ENCODE peak calls at places on chromosomes 12 and 14, in four cellular contexts. A is ovary, D is body of pancreas, T is upper lobe of left lung. W is an unnamed sample.

GRCh38 chr12:56001446-56002100 is 4.5 kb downstream of the SUOX start:
- DNase-seq in A (no peak), D (no peak), T (no peak), W (no peak)

GRCh38 chr12:46858368-46858767 is 32.6 kb upstream of the SLC38A4 start:
- DNase-seq in A (no peak), D (no peak), T (no peak), W (no peak)

GRCh38 chr12:31215521-31216232 is 110.3 kb downstream of the SINHCAF start:
- DNase-seq in A (no peak), D (peak; percentile 72), T (no peak), W (no peak)

GRCh38 chr12:64826234-64826633 is 1.8 kb downstream of the TBC1D30 start:
- DNase-seq in A (peak; percentile 59), D (peak; percentile 53), T (no peak), W (peak; percentile 66)

GRCh38 chr12:124295431-124296058 is 652 bp downstream of the RFLNA start:
- DNase-seq in A (peak; percentile 37), D (no peak), T (no peak), W (no peak)

GRCh38 chr14:75915063-75915462 is 66.7 kb downstream of the TGFB3 start:
- DNase-seq in A (no peak), D (no peak), T (no peak), W (no peak)

GRCh38 chr12:99706736-99707473 is 59.4 kb downstream of the GARIN6 start:
- DNase-seq in A (no peak), D (no peak), T (no peak), W (no peak)

GRCh38 chr12:132163911-132164288 is 19.6 kb downstream of the NOC4L start:
- DNase-seq in A (no peak), D (no peak), T (no peak), W (no peak)

GRCh38 chr14:63383776-63384367 is 65.1 kb upstream of the GPHB5 start:
- DNase-seq in A (no peak), D (no peak), T (no peak), W (peak; percentile 17)

GRCh38 chr12:48927261-48927660 is 2.0 kb upstream of the FKBP11 start:
- DNase-seq in A (no peak), D (no peak), T (no peak), W (no peak)

GRCh38 chr12:48924617-48925217 is 575 bp downstream of the FKBP11 start:
- DNase-seq in A (peak; percentile 52), D (peak; percentile 68), T (peak; percentile 92), W (peak; percentile 40)

GRCh38 chr12:48923117-48923516 is 2.2 kb downstream of the FKBP11 start:
- DNase-seq in A (no peak), D (no peak), T (no peak), W (no peak)

GRCh38 chr12:48929551-48929950 is 4.3 kb upstream of the FKBP11 start:
- DNase-seq in A (no peak), D (no peak), T (no peak), W (no peak)

DNA sequence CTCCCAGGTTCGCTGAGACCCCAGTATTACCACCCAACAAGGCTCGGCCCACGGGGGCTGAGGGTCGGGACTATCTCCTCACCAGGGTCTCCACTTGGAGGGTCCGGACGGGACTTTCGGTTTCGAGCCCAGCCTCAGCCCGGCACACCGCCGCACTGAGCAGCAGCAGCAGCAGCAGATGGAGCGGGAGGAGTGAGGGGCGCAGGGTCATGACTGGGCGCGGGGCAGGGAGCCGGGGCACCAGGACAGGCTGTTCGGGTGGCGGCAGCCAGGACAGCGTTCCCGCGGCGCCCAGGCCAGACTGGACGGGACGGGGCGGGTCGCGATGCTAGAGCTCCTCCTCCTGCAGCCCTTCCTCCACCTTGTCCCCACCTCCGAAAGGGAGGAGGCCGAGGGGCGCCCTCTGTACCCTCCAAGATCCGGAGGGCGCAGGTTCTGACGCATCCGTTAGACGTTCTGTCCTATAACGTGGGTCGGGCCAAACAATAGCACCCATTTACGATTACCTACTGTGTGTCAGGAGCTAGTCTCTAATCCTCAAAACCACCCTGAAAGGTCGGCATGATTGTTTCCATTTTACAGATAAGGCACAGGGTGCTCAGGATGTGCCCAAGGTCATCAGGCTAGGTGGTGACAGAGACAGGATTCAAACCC is at the start of gene FKBP11:
- DNase-seq in A (peak; percentile 57), D (peak; percentile 76), T (peak; percentile 91), W (peak; percentile 30)
- TF ChIP-seq POLR2A in A (no peak), D (peak; percentile 71), T (peak; percentile 25), W (peak; percentile 98)

DNA sequence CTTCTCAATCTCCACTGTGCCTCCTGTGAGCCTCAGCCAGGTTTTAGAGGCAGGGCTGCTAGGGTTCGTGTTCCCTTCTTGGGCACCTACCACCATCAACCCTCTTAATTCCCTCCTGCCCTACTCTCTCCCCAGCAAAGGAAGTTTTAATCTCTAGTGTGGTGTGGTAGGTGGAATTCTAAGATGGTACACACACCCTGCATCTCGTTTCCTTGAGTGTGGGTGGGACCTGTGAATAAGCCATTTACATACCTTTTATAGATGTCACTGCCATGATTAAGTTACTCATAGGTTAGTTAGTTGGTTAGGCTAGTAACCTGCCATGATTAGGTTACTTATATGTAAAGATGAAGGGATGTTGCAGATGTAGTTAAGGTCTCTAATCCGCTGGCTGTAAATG is 114.8 kb upstream of the VRK1 start:
- DNase-seq in A (no peak), D (no peak), T (no peak), W (no peak)
- TF ChIP-seq POLR2A in A (no peak), D (no peak), T (no peak), W (no peak)

DNA sequence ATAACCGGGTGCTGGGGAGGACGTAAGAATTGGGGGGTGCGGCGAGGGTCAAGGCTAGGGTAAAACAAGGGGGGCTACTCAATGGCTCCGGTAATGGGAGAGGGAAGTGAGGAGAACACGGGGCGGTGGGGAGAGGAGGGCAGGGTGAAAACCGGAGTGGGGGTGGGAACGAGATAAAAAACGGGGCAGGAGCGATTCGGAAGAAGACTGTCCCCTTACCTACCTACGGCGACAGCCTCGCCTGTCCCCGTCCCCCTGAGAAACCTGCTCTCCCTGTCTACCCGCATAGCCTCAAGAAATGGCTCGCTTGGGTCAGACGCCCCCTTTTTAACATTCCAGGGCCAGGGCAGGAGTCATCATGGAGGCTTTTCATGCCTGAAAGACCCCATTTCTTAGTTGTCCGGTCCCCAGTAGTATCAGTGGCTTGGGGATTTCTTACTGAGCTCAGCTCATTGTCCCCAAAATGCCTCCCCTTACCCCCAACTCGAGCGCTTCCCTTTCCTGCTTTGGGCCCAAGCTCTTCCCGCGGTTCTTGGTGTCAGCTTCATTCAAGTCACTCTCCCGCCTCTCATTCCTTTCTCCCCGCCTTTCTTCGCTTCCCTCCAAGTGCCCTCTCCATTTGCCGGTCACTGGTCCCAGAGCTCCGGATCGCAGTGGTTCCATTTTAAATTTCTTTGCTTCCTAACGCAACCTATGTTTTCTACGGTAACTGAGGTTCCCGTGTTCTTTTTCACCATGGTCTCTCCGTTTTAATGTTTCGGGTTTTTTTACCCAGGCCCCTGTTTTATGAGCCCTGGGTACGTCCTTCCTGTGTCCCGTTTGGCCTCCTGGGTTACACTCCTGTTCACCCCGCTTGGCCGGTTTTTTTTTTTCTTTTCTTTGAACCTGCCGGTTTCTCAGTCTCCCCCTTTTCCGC is 1.2 kb upstream of the WSB2 start:
- DNase-seq in A (peak; percentile 48), D (peak; percentile 46), T (no peak), W (no peak)
- TF ChIP-seq POLR2A in A (no peak), D (no peak), T (no peak), W (peak; percentile 55)

GRCh38 chr12:54360717-54361456 is 3.4 kb downstream of the GPR84 start:
- DNase-seq in A (peak; percentile 90), D (peak; percentile 84), T (no peak), W (no peak)
- TF ChIP-seq POLR2A in A (no peak), D (no peak), T (no peak), W (no peak)

GRCh38 chr14:23469127-23469905 is at the start of gene NGDN:
- DNase-seq in A (peak; percentile 94), D (peak; percentile 95), T (peak; percentile 78), W (peak; percentile 100)
- TF ChIP-seq POLR2A in A (peak; percentile 53), D (no peak), T (peak; percentile 82), W (peak; percentile 84)

GRCh38 chr12:6944381-6945186 is 762 bp downstream of the C12orf57 start:
- DNase-seq in A (peak; percentile 94), D (peak; percentile 94), T (peak; percentile 93), W (peak; percentile 85)

GRCh38 chr12:6946920-6947374 is 3.1 kb downstream of the C12orf57 start:
- DNase-seq in A (no peak), D (no peak), T (no peak), W (no peak)

GRCh38 chr12:6945613-6946012 is 1.8 kb downstream of the C12orf57 start:
- DNase-seq in A (no peak), D (no peak), T (no peak), W (no peak)

GRCh38 chr12:6947615-6948014 is 3.5 kb upstream of the PTPN6 start:
- DNase-seq in A (no peak), D (no peak), T (no peak), W (no peak)

DNA sequence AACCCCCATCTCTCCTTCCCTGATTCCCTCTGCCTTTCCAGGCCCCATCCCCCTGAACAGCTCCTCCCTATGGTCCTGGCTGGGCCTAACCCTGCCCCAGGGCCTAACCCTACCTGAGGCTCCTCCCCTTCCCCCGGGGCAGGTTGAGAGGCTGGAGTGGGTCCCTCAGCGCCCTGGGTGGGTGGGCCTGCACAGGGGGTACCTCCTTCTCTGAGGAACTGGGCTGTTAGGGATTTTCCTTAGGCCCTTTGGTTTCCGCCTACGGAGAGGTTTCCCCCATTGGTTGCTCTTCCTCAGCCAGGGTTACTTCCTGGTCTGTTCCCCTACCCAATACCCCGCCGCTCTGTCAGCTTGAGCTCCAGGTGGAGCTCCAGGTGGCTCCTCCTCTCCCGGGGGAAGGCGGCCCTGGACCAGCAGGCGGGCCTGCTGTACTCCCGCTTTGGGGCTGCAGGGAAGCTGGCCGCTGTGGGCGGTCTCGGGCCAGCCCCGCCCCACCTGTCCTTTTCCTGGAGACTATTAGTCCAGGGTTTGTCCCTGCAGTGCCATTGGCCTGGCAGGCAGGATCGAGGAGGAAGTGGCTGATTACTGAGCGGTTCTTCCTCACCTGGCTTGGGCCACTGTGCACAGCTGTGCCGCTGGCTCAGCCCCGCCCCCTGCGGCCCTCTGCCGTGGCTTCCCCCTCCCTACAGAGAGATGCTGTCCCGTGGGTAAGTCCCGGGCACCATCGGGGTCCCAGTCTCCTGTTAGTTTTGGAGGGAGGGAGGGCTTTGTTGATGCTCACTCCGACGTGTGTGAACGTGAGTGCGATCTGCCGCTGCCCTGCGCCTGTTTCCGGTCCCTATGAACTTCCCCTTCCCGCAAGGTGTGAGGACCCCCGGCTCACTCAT is 2.5 kb downstream of the C12orf57 start:
- DNase-seq in A (peak; percentile 54), D (peak; percentile 99), T (peak; percentile 95), W (peak; percentile 80)
- TF ChIP-seq POLR2A in A (no peak), D (peak; percentile 78), T (no peak), W (peak; percentile 67)

GRCh38 chr12:57896437-57897201 is 44.7 kb upstream of the ATP23 start:
- DNase-seq in A (peak; percentile 90), D (peak; percentile 68), T (peak; percentile 90), W (no peak)
- TF ChIP-seq POLR2A in A (peak; percentile 88), D (peak; percentile 76), T (peak; percentile 60), W (no peak)

W was measured in GM12878.